ENCODE peak calls at places on chromosomes 7 and 10, in eight cellular contexts. One of them, this sample, is unnamed.
A peak's percentile ranks its signal among the peaks of the same experiment; 100 is the strongest.

GRCh38 chr10:84264611-84265141 is 19.8 kb downstream of the RGR start:
- DNase-seq in left lung: peak; percentile 58
- DNase-seq in colonic mucosa: peak; percentile 79
- DNase-seq in neural progenitor cell: peak; percentile 84
- DNase-seq in lung: peak; percentile 59
- DNase-seq in brain microvascular endothelial cell: peak; percentile 71
- DNase-seq in cardiac muscle cell: peak; percentile 67
- DNase-seq in heart right ventricle: peak; percentile 56
- DNase-seq in this sample: peak; percentile 56

GRCh38 chr10:122849900-122850605 is 4.4 kb upstream of the CUZD1 start:
- DNase-seq in left lung: no peak
- DNase-seq in colonic mucosa: no peak
- DNase-seq in neural progenitor cell: no peak
- DNase-seq in lung: no peak
- DNase-seq in brain microvascular endothelial cell: no peak
- DNase-seq in cardiac muscle cell: no peak
- DNase-seq in heart right ventricle: no peak
- DNase-seq in this sample: no peak

GRCh38 chr7:128777156-128778123 is 1.8 kb upstream of the OPN1SW start:
- DNase-seq in left lung: no peak
- DNase-seq in colonic mucosa: no peak
- DNase-seq in neural progenitor cell: no peak
- DNase-seq in lung: no peak
- DNase-seq in brain microvascular endothelial cell: no peak
- DNase-seq in cardiac muscle cell: peak; percentile 62
- DNase-seq in heart right ventricle: no peak
- DNase-seq in this sample: no peak

GRCh38 chr10:30527623-30528426 is 93.8 kb downstream of the MAP3K8 start:
- DNase-seq in left lung: no peak
- DNase-seq in colonic mucosa: peak; percentile 23
- DNase-seq in neural progenitor cell: no peak
- DNase-seq in lung: no peak
- DNase-seq in brain microvascular endothelial cell: no peak
- DNase-seq in cardiac muscle cell: no peak
- DNase-seq in heart right ventricle: no peak
- DNase-seq in this sample: no peak

GRCh38 chr10:86313621-86314041 is 53.0 kb downstream of the GRID1 start:
- DNase-seq in left lung: peak; percentile 14
- DNase-seq in colonic mucosa: no peak
- DNase-seq in neural progenitor cell: no peak
- DNase-seq in lung: no peak
- DNase-seq in brain microvascular endothelial cell: no peak
- DNase-seq in cardiac muscle cell: no peak
- DNase-seq in heart right ventricle: no peak
- DNase-seq in this sample: no peak

GRCh38 chr10:59553127-59553649 is 156.5 kb downstream of the SLC16A9 start:
- DNase-seq in left lung: no peak
- DNase-seq in colonic mucosa: no peak
- DNase-seq in neural progenitor cell: no peak
- DNase-seq in lung: no peak
- DNase-seq in brain microvascular endothelial cell: no peak
- DNase-seq in cardiac muscle cell: no peak
- DNase-seq in heart right ventricle: no peak
- DNase-seq in this sample: no peak

GRCh38 chr7:28316489-28316888 is 95.8 kb upstream of the CREB5 start:
- DNase-seq in left lung: no peak
- DNase-seq in colonic mucosa: no peak
- DNase-seq in neural progenitor cell: no peak
- DNase-seq in lung: no peak
- DNase-seq in brain microvascular endothelial cell: no peak
- DNase-seq in cardiac muscle cell: peak; percentile 36
- DNase-seq in heart right ventricle: no peak
- DNase-seq in this sample: no peak

GRCh38 chr7:28112056-28112455 is 68.5 kb downstream of the JAZF1 start:
- DNase-seq in left lung: no peak
- DNase-seq in colonic mucosa: no peak
- DNase-seq in neural progenitor cell: no peak
- DNase-seq in lung: no peak
- DNase-seq in brain microvascular endothelial cell: no peak
- DNase-seq in cardiac muscle cell: peak; percentile 14
- DNase-seq in heart right ventricle: no peak
- DNase-seq in this sample: no peak

GRCh38 chr7:93097388-93097787 is 20.4 kb downstream of the SAMD9 start:
- DNase-seq in left lung: no peak
- DNase-seq in colonic mucosa: no peak
- DNase-seq in neural progenitor cell: no peak
- DNase-seq in lung: no peak
- DNase-seq in brain microvascular endothelial cell: no peak
- DNase-seq in cardiac muscle cell: no peak
- DNase-seq in heart right ventricle: no peak
- DNase-seq in this sample: no peak

DNA sequence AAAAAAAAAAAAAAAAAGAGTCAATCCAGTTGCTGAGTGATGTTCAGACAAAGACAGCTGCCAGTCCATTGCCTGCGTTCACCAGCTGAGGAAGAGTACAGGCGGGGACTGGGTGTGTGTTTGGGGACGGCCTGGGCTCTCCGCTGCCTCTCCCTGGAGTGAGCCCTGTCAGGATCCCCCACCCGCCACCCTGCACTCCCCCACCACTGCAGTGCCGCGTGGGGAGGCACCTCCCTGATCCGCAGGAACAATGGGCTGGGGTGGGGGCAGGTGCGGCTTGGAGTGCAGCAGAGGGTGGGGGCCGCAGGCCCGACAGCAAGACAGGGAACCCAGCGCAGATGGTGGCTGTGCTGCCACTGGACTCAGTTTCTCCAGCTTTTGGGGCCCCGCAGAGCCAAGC is 1.4 kb downstream of the HSPA12A start:
- DNase-seq in left lung: no peak
- DNase-seq in colonic mucosa: no peak
- DNase-seq in neural progenitor cell: peak; percentile 35
- DNase-seq in lung: no peak
- DNase-seq in brain microvascular endothelial cell: no peak
- DNase-seq in cardiac muscle cell: no peak
- DNase-seq in heart right ventricle: no peak
- DNase-seq in this sample: no peak
- H3K4me3 ChIP-seq in left lung: peak overlapping the region; percentile 60
- H3K4me3 ChIP-seq in colonic mucosa: peak overlapping the region; percentile 79
- H3K4me3 ChIP-seq in neural progenitor cell: peak overlapping the region; percentile 90
- H3K4me3 ChIP-seq in lung: no peak overlapping the region
- H3K4me3 ChIP-seq in brain microvascular endothelial cell: peak overlapping the region; percentile 54
- H3K4me3 ChIP-seq in cardiac muscle cell: peak overlapping the region; percentile 67
- H3K4me3 ChIP-seq in heart right ventricle: peak overlapping the region; percentile 84
- H3K4me3 ChIP-seq in this sample: no peak overlapping the region

GRCh38 chr10:4781955-4782354 is 44.1 kb upstream of the AKR1E2 start:
- DNase-seq in left lung: no peak
- DNase-seq in colonic mucosa: no peak
- DNase-seq in neural progenitor cell: no peak
- DNase-seq in lung: no peak
- DNase-seq in brain microvascular endothelial cell: no peak
- DNase-seq in cardiac muscle cell: no peak
- DNase-seq in heart right ventricle: no peak
- DNase-seq in this sample: no peak

GRCh38 chr10:4776234-4776638 is 49.8 kb upstream of the AKR1E2 start:
- DNase-seq in left lung: no peak
- DNase-seq in colonic mucosa: no peak
- DNase-seq in neural progenitor cell: no peak
- DNase-seq in lung: no peak
- DNase-seq in brain microvascular endothelial cell: no peak
- DNase-seq in cardiac muscle cell: no peak
- DNase-seq in heart right ventricle: no peak
- DNase-seq in this sample: no peak

GRCh38 chr10:4778761-4779160 is 47.2 kb upstream of the AKR1E2 start:
- DNase-seq in left lung: no peak
- DNase-seq in colonic mucosa: no peak
- DNase-seq in neural progenitor cell: no peak
- DNase-seq in lung: no peak
- DNase-seq in brain microvascular endothelial cell: no peak
- DNase-seq in cardiac muscle cell: no peak
- DNase-seq in heart right ventricle: no peak
- DNase-seq in this sample: no peak

GRCh38 chr10:4780782-4781181 is 45.2 kb upstream of the AKR1E2 start:
- DNase-seq in left lung: no peak
- DNase-seq in colonic mucosa: no peak
- DNase-seq in neural progenitor cell: no peak
- DNase-seq in lung: no peak
- DNase-seq in brain microvascular endothelial cell: no peak
- DNase-seq in cardiac muscle cell: peak; percentile 86
- DNase-seq in heart right ventricle: no peak
- DNase-seq in this sample: no peak

DNA sequence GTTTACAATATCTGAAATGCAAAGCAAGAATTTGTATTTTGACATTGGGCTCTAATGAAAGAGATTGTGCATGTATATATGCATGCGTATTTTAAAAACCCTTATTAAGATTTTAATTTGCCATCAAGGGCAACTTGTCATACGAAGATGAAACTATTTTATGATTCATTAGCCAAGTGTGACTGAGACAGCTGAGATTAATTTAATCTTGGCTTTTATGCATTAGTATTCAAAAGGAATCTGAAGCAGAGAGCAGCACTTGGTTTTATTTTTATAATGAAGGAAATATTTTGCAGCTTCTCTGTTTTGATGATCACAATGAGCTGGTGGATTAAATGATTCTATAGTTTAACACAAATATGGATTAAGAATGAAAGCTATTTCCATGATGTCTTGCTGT is 45.9 kb upstream of the AKR1E2 start:
- DNase-seq in left lung: no peak
- DNase-seq in colonic mucosa: no peak
- DNase-seq in neural progenitor cell: no peak
- DNase-seq in lung: no peak
- DNase-seq in brain microvascular endothelial cell: no peak
- DNase-seq in cardiac muscle cell: no peak
- DNase-seq in heart right ventricle: no peak
- DNase-seq in this sample: no peak
- H3K4me3 ChIP-seq in left lung: no peak overlapping the region
- H3K4me3 ChIP-seq in colonic mucosa: no peak overlapping the region
- H3K4me3 ChIP-seq in neural progenitor cell: no peak overlapping the region
- H3K4me3 ChIP-seq in lung: no peak overlapping the region
- H3K4me3 ChIP-seq in brain microvascular endothelial cell: no peak overlapping the region
- H3K4me3 ChIP-seq in cardiac muscle cell: no peak overlapping the region
- H3K4me3 ChIP-seq in heart right ventricle: no peak overlapping the region
- H3K4me3 ChIP-seq in this sample: no peak overlapping the region

DNA sequence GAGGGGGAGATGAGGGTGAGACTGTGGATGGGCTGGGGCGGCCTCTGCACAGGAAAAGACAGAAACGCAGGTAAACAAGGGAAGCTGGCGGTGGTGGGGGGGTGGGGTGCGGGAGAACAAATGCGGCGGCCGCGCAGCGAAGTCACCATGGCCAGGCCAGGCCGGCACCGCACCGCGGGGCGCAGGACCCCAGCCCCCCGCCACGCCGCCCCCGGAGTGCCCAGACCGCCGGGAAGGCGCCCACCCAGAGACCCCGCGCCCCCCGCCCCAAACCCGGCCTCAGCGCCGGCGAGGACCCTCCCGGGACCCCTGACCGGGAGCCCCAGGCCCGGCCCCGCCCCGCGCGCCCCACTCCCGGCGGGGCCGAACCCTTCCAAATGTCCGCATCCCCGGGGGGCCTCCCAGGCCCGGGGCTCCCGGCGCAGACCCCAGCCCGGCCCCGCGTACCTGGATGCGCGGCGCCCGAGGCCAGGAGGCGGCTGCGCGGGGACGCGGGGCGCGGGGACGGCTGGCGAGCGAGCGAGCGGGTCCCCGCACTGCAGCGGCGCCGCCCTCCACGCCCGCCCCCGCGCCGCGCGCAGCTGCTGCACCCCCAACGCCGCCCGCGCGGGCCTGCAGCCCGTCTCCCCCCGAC is 14.4 kb upstream of the DNAAF5 start:
- DNase-seq in left lung: peak; percentile 21
- DNase-seq in colonic mucosa: no peak
- DNase-seq in neural progenitor cell: no peak
- DNase-seq in lung: no peak
- DNase-seq in brain microvascular endothelial cell: no peak
- DNase-seq in cardiac muscle cell: no peak
- DNase-seq in heart right ventricle: no peak
- DNase-seq in this sample: no peak
- H3K4me3 ChIP-seq in left lung: peak overlapping the region; percentile 40
- H3K4me3 ChIP-seq in colonic mucosa: peak overlapping the region; percentile 17
- H3K4me3 ChIP-seq in neural progenitor cell: peak overlapping the region; percentile 58
- H3K4me3 ChIP-seq in lung: peak overlapping the region; percentile 45
- H3K4me3 ChIP-seq in brain microvascular endothelial cell: peak overlapping the region; percentile 37
- H3K4me3 ChIP-seq in cardiac muscle cell: peak overlapping the region; percentile 84
- H3K4me3 ChIP-seq in heart right ventricle: peak overlapping the region; percentile 63
- H3K4me3 ChIP-seq in this sample: no peak overlapping the region

DNA sequence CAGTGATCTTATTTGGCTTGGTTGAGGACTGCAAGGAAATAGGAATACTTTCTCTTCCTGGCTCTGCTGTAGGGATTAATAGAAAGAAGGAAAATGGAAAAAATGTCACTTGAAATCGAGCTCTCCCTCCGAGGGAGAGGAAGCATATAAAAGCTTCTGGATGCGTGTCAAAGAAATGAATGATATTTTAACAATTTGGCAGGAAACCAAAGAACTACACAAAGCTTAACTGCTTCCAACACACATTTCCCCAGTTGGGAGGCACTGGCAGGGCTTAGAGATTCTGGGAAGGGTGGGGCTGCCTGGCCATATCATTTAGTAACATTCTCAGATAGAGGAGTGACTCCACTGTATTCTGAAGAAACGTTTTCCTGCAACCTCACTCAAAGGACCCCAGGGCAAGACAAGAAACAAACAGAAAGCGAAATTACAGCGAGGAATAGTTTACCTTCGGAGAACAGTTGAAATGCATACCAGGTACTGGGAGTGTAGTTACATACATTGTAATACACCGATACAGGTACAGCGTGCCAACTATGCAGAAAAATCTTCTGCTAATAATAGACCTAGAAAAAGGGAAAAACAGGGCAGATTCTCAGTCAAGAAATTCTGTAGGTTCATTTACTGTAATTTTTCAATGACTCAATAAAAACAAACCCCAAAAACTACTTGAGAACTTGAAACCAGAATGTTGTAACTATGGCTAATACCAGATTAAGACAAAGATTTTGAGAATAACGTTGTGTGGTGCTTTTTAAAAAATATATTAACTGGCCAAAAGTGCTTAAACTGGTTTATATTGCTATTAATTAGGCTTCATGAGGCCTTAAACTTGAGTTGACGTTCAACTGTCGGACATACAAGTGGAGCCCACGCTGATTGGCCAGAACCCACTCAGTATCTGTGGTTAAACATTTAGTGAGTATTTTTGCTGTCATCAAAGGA is 75.7 kb upstream of the ASAH2 start:
- DNase-seq in left lung: no peak
- DNase-seq in colonic mucosa: no peak
- DNase-seq in neural progenitor cell: no peak
- DNase-seq in lung: peak; percentile 34
- DNase-seq in brain microvascular endothelial cell: peak; percentile 45
- DNase-seq in cardiac muscle cell: peak; percentile 85
- DNase-seq in heart right ventricle: peak; percentile 9
- DNase-seq in this sample: no peak
- H3K4me3 ChIP-seq in left lung: peak overlapping the region; percentile 16
- H3K4me3 ChIP-seq in colonic mucosa: no peak overlapping the region
- H3K4me3 ChIP-seq in neural progenitor cell: no peak overlapping the region
- H3K4me3 ChIP-seq in lung: no peak overlapping the region
- H3K4me3 ChIP-seq in brain microvascular endothelial cell: no peak overlapping the region
- H3K4me3 ChIP-seq in cardiac muscle cell: no peak overlapping the region
- H3K4me3 ChIP-seq in heart right ventricle: peak overlapping the region; percentile 23
- H3K4me3 ChIP-seq in this sample: no peak overlapping the region